ENCODE peak calls at places on chromosomes 4 and X, in seven cellular contexts. B is IMR-90, F is H1, A is trophoblast cell, G is H9, D is mesenchymal stem cell, O is mesendoderm. Z is an unnamed sample.

GRCh38 chr4:2009651-2010233 is 968 bp upstream of the NELFA start:
- DNase-seq in B (peak; percentile 45), F (peak; percentile 66), A (peak; percentile 34), G (peak; percentile 67), D (peak; percentile 85), O (peak; percentile 79), Z (no peak)

GRCh38 chr4:95165926-95166524 is 382.7 kb downstream of the UNC5C start:
- DNase-seq in B (peak; percentile 65), F (no peak), A (peak; percentile 27), G (no peak), D (peak; percentile 78), O (peak; percentile 73), Z (peak; percentile 63)

GRCh38 chrX:70769659-70770232 is 138.8 kb downstream of the TEX11 start:
- DNase-seq in B (peak; percentile 5), F (no peak), A (no peak), G (no peak), D (peak; percentile 10), O (no peak), Z (no peak)

GRCh38 chrX:120549483-120550452 is 11.0 kb downstream of the CUL4B start:
- DNase-seq in B (peak; percentile 94), F (no peak), A (peak; percentile 55), G (no peak), D (peak; percentile 93), O (peak; percentile 36), Z (no peak)

GRCh38 chr4:38179690-38180299 is 219.6 kb downstream of the PTTG2 start:
- DNase-seq in B (peak; percentile 77), F (peak; percentile 86), A (peak; percentile 44), G (peak; percentile 69), D (peak; percentile 72), O (peak; percentile 74), Z (peak; percentile 72)

GRCh38 chrX:151393514-151393913 is 3.5 kb upstream of the VMA21 start:
- DNase-seq in B (no peak), F (no peak), A (no peak), G (peak; percentile 45), D (no peak), O (peak; percentile 86), Z (peak; percentile 18)

GRCh38 chr4:87492617-87493016 is 36.6 kb downstream of the SPARCL1 start:
- DNase-seq in B (no peak), F (no peak), A (no peak), G (no peak), D (no peak), O (no peak), Z (no peak)

GRCh38 chr4:181004056-181004455 is 1239.1 kb upstream of the TENM3 start:
- DNase-seq in B (no peak), F (no peak), A (no peak), G (no peak), D (no peak), O (no peak), Z (no peak)

GRCh38 chr4:125827338-125828074 is 512.8 kb downstream of the FAT4 start:
- DNase-seq in B (no peak), F (no peak), A (no peak), G (no peak), D (no peak), O (no peak), Z (no peak)

GRCh38 chr4:169619518-169619957 is 840 bp upstream of the CLCN3 start:
- DNase-seq in B (peak; percentile 54), F (no peak), A (peak; percentile 55), G (peak; percentile 53), D (peak; percentile 71), O (peak; percentile 76), Z (peak; percentile 15)

GRCh38 chr4:7630559-7631287 is 196.0 kb upstream of the PSAPL1 start:
- DNase-seq in B (peak; percentile 89), F (no peak), A (no peak), G (no peak), D (peak; percentile 85), O (no peak), Z (no peak)

GRCh38 chr4:5142726-5143125 is 91.4 kb downstream of the STK32B start:
- DNase-seq in B (peak; percentile 66), F (peak; percentile 56), A (no peak), G (peak; percentile 57), D (peak; percentile 47), O (peak; percentile 64), Z (peak; percentile 14)

GRCh38 chr4:6071191-6071958 is 53.1 kb upstream of the C4orf50 start:
- DNase-seq in B (no peak), F (peak; percentile 53), A (no peak), G (peak; percentile 61), D (no peak), O (peak; percentile 27), Z (no peak)

GRCh38 chr4:165199286-165199685 is 8.1 kb upstream of the KLHL2 start:
- DNase-seq in B (no peak), F (no peak), A (no peak), G (no peak), D (no peak), O (no peak), Z (no peak)

GRCh38 chrX:48713847-48714246 is 17.3 kb downstream of the SUV39H1 start:
- DNase-seq in B (no peak), F (no peak), A (no peak), G (no peak), D (no peak), O (no peak), Z (no peak)

GRCh38 chr4:112214397-112215264 is 17.0 kb upstream of the AP1AR start:
- DNase-seq in B (peak; percentile 27), F (no peak), A (no peak), G (no peak), D (peak; percentile 41), O (no peak), Z (no peak)

GRCh38 chr4:108219998-108220397 is 51.3 kb upstream of the LEF1 start:
- DNase-seq in B (no peak), F (no peak), A (no peak), G (no peak), D (no peak), O (peak; percentile 12), Z (no peak)

GRCh38 chr4:27205994-27206393 is 345.4 kb downstream of the STIM2 start:
- DNase-seq in B (no peak), F (no peak), A (no peak), G (no peak), D (no peak), O (no peak), Z (no peak)

GRCh38 chr4:176359590-176359989 is 39.8 kb downstream of the SPCS3 start:
- DNase-seq in B (peak; percentile 79), F (no peak), A (no peak), G (no peak), D (no peak), O (no peak), Z (no peak)

GRCh38 chr4:69881173-69881773 is 21.3 kb upstream of the SULT1E1 start:
- DNase-seq in B (peak; percentile 44), F (no peak), A (peak; percentile 27), G (peak; percentile 26), D (peak; percentile 44), O (peak; percentile 37), Z (peak; percentile 6)

GRCh38 chr4:113145519-113146291 is 96.3 kb downstream of the ANK2 start:
- DNase-seq in B (no peak), F (peak; percentile 66), A (no peak), G (peak; percentile 73), D (peak; percentile 17), O (peak; percentile 76), Z (peak; percentile 45)

GRCh38 chrX:47176101-47176740 is 17.4 kb upstream of the UBA1 start:
- DNase-seq in B (no peak), F (no peak), A (no peak), G (no peak), D (no peak), O (no peak), Z (no peak)

GRCh38 chr4:144646523-144647094 is 653 bp downstream of the HHIP start:
- DNase-seq in B (no peak), F (peak; percentile 55), A (no peak), G (peak; percentile 38), D (peak; percentile 21), O (peak; percentile 38), Z (no peak)

GRCh38 chrX:79330022-79330421 is 37.1 kb downstream of the ITM2A start:
- DNase-seq in B (no peak), F (no peak), A (no peak), G (peak; percentile 41), D (no peak), O (peak; percentile 51), Z (no peak)

GRCh38 chr4:177632481-177632880 is 190.2 kb upstream of the AGA start:
- DNase-seq in B (no peak), F (no peak), A (peak; percentile 75), G (no peak), D (no peak), O (peak; percentile 2), Z (no peak)

DNA sequence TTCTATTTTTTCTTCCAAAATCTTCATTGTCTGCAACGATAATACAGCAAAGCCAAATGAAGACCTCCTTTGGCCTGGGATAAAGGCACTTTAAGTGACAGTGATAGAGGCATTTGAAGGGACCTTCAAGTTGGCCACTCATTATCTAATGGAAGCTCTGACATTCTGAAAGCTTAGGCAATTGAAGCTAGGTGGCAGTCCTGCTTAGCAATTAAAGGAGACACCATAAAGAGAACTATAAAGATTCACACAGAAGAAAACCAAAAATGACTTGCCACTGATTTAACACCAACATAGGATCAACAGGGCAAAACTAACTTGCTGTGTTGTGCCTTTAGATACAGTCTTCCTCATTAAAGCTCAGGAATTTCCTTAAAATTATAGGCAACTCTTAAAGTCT is 103.3 kb upstream of the TSPAN7 start:
- DNase-seq in B (no peak), F (no peak), A (no peak), G (no peak), D (no peak), O (peak; percentile 33), Z (no peak)
- H3K4ac ChIP-seq in B (no peak overlapping the region), F (no peak overlapping the region), A (no peak overlapping the region), G (no peak overlapping the region), D (no peak overlapping the region), O (no peak overlapping the region), Z (no peak overlapping the region)

GRCh38 chr4:42767669-42768068 is 110.8 kb upstream of the ATP8A1 start:
- DNase-seq in B (no peak), F (no peak), A (no peak), G (peak; percentile 38), D (no peak), O (peak; percentile 37), Z (no peak)

DNA sequence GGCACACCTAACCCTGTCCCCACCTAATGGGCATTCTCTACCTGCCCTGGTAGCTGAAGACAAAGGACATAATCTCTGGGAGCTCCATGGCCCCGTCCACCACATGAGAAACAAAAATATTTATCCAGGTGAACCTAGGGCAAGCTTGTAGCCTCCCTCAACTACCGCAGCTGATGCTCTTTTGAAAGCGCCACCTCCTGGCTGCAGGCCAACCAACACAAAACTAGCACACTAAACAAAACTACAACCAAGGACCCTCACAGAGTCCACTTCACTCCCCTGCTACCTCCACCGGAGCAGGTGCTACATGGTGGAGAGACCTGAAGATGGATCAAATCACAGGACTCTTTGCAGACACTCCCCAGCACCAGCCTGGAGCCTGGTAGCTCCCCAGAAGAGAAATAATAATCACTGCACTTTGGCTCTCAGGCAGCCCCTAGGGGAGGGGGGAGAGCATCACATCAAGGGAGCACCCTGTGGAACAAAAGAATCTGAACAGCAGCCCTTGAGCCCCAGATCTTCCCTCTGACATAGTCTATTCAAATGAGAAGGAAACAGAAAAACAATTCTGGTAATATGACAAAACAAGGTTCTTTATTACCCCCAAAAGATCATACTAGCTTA is 111.3 kb upstream of the ATP8A1 start:
- DNase-seq in B (no peak), F (peak; percentile 77), A (no peak), G (peak; percentile 71), D (no peak), O (peak; percentile 58), Z (no peak)
- H3K4ac ChIP-seq in B (no peak overlapping the region), F (no peak overlapping the region), A (no peak overlapping the region), G (no peak overlapping the region), D (no peak overlapping the region), O (no peak overlapping the region), Z (no peak overlapping the region)

GRCh38 chr4:41095973-41096372 is 118.4 kb downstream of the APBB2 start:
- DNase-seq in B (peak; percentile 87), F (no peak), A (peak; percentile 57), G (no peak), D (peak; percentile 15), O (peak; percentile 44), Z (no peak)
- H3K4ac ChIP-seq in B (peak overlapping the region; percentile 28), F (no peak overlapping the region), A (no peak overlapping the region), G (no peak overlapping the region), D (no peak overlapping the region), O (no peak overlapping the region), Z (no peak overlapping the region)

GRCh38 chr4:13642576-13642975 is 15.1 kb upstream of the BOD1L1 start:
- DNase-seq in B (peak; percentile 52), F (no peak), A (no peak), G (no peak), D (peak; percentile 40), O (no peak), Z (no peak)
- H3K4ac ChIP-seq in B (no peak overlapping the region), F (no peak overlapping the region), A (no peak overlapping the region), G (no peak overlapping the region), D (no peak overlapping the region), O (no peak overlapping the region), Z (no peak overlapping the region)